ENCODE peak calls at places on chromosome 9, in seven cellular contexts. G is GM23338; A is endothelial cell of umbilical vein; H is aorta; Y is ovary; U is CD8-positive, alpha-beta T cell; I is neural progenitor cell. B is an unnamed sample. For H3K36me3 and H3K4me1, the result is how much of the 10 kb centered on the place peaks cover.

GRCh38 chr9:33881635-33882034 is 64.7 kb downstream of the UBE2R2 start:
- DNase-seq in G (no peak), A (peak), H (no peak), Y (no peak), U (no peak), I (no peak), B (no peak)

GRCh38 chr9:79264511-79265448 is 307.0 kb upstream of the TLE4 start:
- DNase-seq in G (no peak), A (no peak), H (no peak), Y (no peak), U (no peak), I (no peak), B (no peak)

GRCh38 chr9:81473708-81474107 is 215.6 kb downstream of the TLE1 start:
- DNase-seq in G (no peak), A (no peak), H (no peak), Y (no peak), U (no peak), I (no peak), B (no peak)

GRCh38 chr9:35910613-35911488 is 1.6 kb downstream of the SPAAR start:
- DNase-seq in G (peak), A (peak), H (no peak), Y (no peak), U (peak), I (peak), B (peak)

GRCh38 chr9:70600479-70600878 is 186.0 kb upstream of the KLF9 start:
- DNase-seq in G (no peak), A (peak), H (no peak), Y (peak), U (no peak), I (no peak), B (no peak)

GRCh38 chr9:117120061-117120460 is 294.8 kb downstream of the ASTN2 start:
- DNase-seq in G (no peak), A (no peak), H (no peak), Y (no peak), U (no peak), I (no peak), B (no peak)

GRCh38 chr9:89879711-89880110 is 274.9 kb downstream of the GADD45G start:
- DNase-seq in G (no peak), A (no peak), H (peak), Y (no peak), U (no peak), I (no peak), B (no peak)

GRCh38 chr9:112757300-112757883 is 6.8 kb downstream of the SNX30 start:
- DNase-seq in G (no peak), A (no peak), H (no peak), Y (no peak), U (no peak), I (no peak), B (no peak)

GRCh38 chr9:690517-691111 is 150.9 kb upstream of the DMRT1 start:
- DNase-seq in G (no peak), A (no peak), H (no peak), Y (no peak), U (no peak), I (no peak), B (no peak)
- H3K4me3 ChIP-seq in G (no peak), A (no peak), H (no peak), Y (no peak), U (no peak), I (no peak), B (no peak)

DNA sequence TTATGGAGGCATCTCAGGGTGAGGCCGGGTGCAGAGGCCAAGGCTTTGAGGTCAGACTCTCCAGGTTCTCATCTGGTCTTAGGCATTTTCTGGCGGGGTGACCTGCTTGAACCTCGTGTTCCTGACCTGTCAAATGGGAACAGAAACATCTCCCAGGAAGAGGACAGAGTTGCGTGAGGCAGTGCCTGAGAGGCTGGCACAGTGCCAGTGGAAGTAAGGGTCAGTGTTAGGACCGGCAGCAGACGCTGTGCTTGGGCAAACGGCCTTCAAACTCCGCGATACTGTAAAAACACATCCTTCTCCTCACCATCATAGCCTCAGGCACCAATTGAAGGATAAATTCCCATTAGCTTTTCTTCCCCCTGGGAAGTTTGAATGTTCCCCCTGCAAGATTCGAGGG is 55.6 kb upstream of the FCN2 start:
- DNase-seq in G (no peak), A (no peak), H (no peak), Y (peak), U (no peak), I (no peak), B (no peak)
- H3K36me3 ChIP-seq in G (under half), A (under half), H (under half), Y (under half), U (under half), I (under half), B (under half)

DNA sequence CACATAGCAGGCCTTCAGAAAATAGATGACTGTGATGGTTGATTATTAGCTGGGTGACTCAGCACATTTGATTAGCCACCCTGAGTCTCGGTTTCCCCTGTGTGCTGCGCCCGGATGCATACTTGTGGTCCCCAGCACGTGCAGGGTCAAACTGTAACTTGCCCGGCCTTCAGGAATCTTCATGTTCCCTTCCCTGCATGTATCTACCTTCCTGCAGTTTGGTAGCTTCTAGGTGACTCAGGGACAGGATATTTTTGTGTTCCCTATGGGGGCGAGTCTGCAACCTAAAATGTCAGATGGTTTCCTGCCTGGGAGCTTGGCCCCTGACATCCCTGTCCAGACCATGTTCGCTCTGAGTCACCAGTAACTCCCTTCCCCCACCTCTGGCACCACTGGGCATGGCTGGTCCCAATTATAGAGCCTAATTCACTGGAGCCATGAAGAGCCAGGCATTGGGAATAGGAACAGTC is 13.2 kb downstream of the PTGS1 start:
- DNase-seq in G (no peak), A (peak), H (no peak), Y (no peak), U (no peak), I (no peak), B (no peak)
- H3K4me1 ChIP-seq in G (under half), A (under half), H (under half), Y (under half), U (under half), I (under half), B (under half)

GRCh38 chr9:121567142-121568100 is 67.8 kb upstream of the GGTA1 start:
- DNase-seq in G (peak), A (peak), H (no peak), Y (no peak), U (no peak), I (no peak), B (no peak)

GRCh38 chr9:121569266-121569648 is 69.6 kb upstream of the GGTA1 start:
- DNase-seq in G (no peak), A (no peak), H (no peak), Y (no peak), U (no peak), I (no peak), B (no peak)

GRCh38 chr9:121568541-121569265 is 69.1 kb upstream of the GGTA1 start:
- DNase-seq in G (no peak), A (peak), H (no peak), Y (peak), U (no peak), I (no peak), B (no peak)

GRCh38 chr9:121566401-121567141 is 66.9 kb upstream of the GGTA1 start:
- DNase-seq in G (no peak), A (peak), H (peak), Y (peak), U (no peak), I (no peak), B (no peak)

GRCh38 chr9:121568101-121568460 is 68.4 kb upstream of the GGTA1 start:
- DNase-seq in G (no peak), A (peak), H (no peak), Y (peak), U (no peak), I (no peak), B (no peak)
- H3K4me3 ChIP-seq in G (no peak), A (no peak), H (peak), Y (peak), U (no peak), I (no peak), B (no peak)

GRCh38 chr9:92716557-92716956 is 46.6 kb upstream of the IPPK start:
- DNase-seq in G (peak), A (peak), H (peak), Y (peak), U (peak), I (peak), B (peak)

GRCh38 chr9:92720209-92720765 is 44.3 kb downstream of the BICD2 start:
- DNase-seq in G (no peak), A (no peak), H (no peak), Y (no peak), U (no peak), I (no peak), B (no peak)

GRCh38 chr9:92719028-92719647 is 45.5 kb downstream of the BICD2 start:
- DNase-seq in G (no peak), A (no peak), H (peak), Y (no peak), U (no peak), I (no peak), B (no peak)

GRCh38 chr9:92717201-92718085 is 47.2 kb downstream of the BICD2 start:
- DNase-seq in G (no peak), A (no peak), H (peak), Y (no peak), U (no peak), I (no peak), B (no peak)

GRCh38 chr9:92718086-92719001 is 46.3 kb downstream of the BICD2 start:
- DNase-seq in G (no peak), A (no peak), H (peak), Y (no peak), U (no peak), I (no peak), B (no peak)
- H3K36me3 ChIP-seq in G (under half), A (under half), H (under half), Y (under half), U (under half), I (under half), B (half or more)

GRCh38 chr9:128091144-128091543 is 23.1 kb downstream of the SLC25A25 start:
- DNase-seq in G (peak), A (peak), H (peak), Y (peak), U (no peak), I (no peak), B (no peak)
- H3K4me1 ChIP-seq in G (under half), A (under half), H (under half), Y (under half), U (half or more), I (under half), B (half or more)